ENCODE peak calls at places on chromosomes 4 and X, in five cellular contexts. Q, C, P, Z and T are unnamed samples.
A peak's percentile ranks its signal among the peaks of the same experiment; 100 is the strongest.

GRCh38 chr4:25406081-25406692 is 29.1 kb downstream of the ANAPC4 start:
- DNase-seq in Q (no peak), C (no peak), P (no peak), Z (peak; percentile 46), T (no peak)

GRCh38 chrX:51892921-51893745 is at the start of gene MAGED1:
- DNase-seq in Q (peak; percentile 71), C (no peak), P (peak; percentile 94), Z (peak; percentile 96), T (peak; percentile 86)

GRCh38 chr4:69493515-69493914 is 2.2 kb downstream of the UGT2B4 start:
- DNase-seq in Q (no peak), C (no peak), P (no peak), Z (no peak), T (no peak)

GRCh38 chr4:185192059-185192458 is 11.7 kb downstream of the CFAP97 start:
- DNase-seq in Q (no peak), C (no peak), P (peak; percentile 41), Z (no peak), T (no peak)

GRCh38 chr4:22720091-22720490 is 27.4 kb downstream of the GBA3 start:
- DNase-seq in Q (no peak), C (no peak), P (no peak), Z (peak; percentile 16), T (no peak)

GRCh38 chr4:163764569-163764968 is 270.1 kb downstream of the TMA16 start:
- DNase-seq in Q (no peak), C (no peak), P (no peak), Z (no peak), T (no peak)

GRCh38 chrX:10243056-10243455 is 86.3 kb downstream of the CLCN4 start:
- DNase-seq in Q (no peak), C (no peak), P (no peak), Z (no peak), T (no peak)

GRCh38 chr4:104465201-104465600 is 29.5 kb downstream of the CXXC4 start:
- DNase-seq in Q (no peak), C (no peak), P (no peak), Z (no peak), T (no peak)

GRCh38 chr4:85000343-85000742 is 33.9 kb upstream of the WDFY3 start:
- DNase-seq in Q (no peak), C (no peak), P (no peak), Z (no peak), T (peak; percentile 38)

GRCh38 chr4:84994280-84994679 is 27.8 kb upstream of the WDFY3 start:
- DNase-seq in Q (no peak), C (no peak), P (no peak), Z (peak; percentile 1), T (no peak)

GRCh38 chr4:84995386-84995785 is 28.9 kb upstream of the WDFY3 start:
- DNase-seq in Q (no peak), C (no peak), P (no peak), Z (peak; percentile 32), T (no peak)
- H3K4me3 ChIP-seq in Q (no peak overlapping the region), C (no peak overlapping the region), P (no peak overlapping the region), Z (no peak overlapping the region), T (no peak overlapping the region)

DNA sequence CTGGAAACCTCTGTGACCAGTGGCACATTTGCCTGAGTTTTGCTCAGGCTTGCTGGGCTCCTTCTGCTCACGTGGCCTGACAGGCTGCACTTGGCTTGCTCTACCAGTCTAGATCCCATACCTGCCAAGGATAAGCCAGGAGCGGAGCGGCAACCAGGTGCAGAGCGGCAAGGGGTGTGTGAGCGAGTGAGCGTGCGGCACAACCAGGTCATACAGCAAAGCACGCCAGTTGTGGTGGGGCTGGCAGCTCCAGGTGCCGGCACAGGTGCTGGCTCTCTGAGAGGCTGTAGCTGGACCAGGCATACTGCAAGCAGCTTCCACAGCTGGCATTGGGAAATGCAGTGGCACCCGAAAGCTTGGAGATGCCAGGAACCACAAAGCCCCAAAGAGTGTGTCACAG is 1495.1 kb downstream of the PCDH7 start:
- DNase-seq in Q (no peak), C (no peak), P (no peak), Z (no peak), T (no peak)
- TF ChIP-seq CTCF in Q (no peak), C (no peak), P (no peak), Z (no peak), T (no peak)

GRCh38 chrX:38561126-38561868 is at the start of gene TSPAN7:
- DNase-seq in Q (peak; percentile 46), C (peak; percentile 28), P (peak; percentile 84), Z (peak; percentile 64), T (peak; percentile 19)

GRCh38 chrX:38563006-38563405 is 1.7 kb downstream of the TSPAN7 start:
- DNase-seq in Q (no peak), C (no peak), P (no peak), Z (no peak), T (peak; percentile 13)

GRCh38 chrX:38558681-38559080 is 2.7 kb upstream of the TSPAN7 start:
- DNase-seq in Q (no peak), C (no peak), P (no peak), Z (no peak), T (no peak)

GRCh38 chrX:38561951-38562719 is 793 bp downstream of the TSPAN7 start:
- DNase-seq in Q (no peak), C (no peak), P (no peak), Z (no peak), T (no peak)

DNA sequence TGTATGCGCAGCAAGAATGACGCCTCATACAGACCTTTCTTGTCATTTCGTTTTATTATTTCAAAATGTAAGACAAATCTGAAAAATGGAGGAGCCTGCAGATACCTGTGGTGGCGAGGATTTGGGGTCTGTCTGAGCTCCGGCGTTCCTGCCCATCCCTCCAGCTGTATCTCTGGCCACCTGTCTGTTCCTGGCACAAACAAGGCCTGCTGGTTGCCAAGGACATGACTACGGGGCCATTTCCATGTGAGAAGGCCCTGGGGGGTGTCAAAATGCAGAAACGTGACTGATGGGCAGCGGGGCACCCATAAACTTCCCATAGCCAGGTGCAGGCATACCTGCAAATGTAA is 591 bp upstream of the TSPAN7 start:
- DNase-seq in Q (no peak), C (no peak), P (peak; percentile 0), Z (no peak), T (no peak)
- H3K4me3 ChIP-seq in Q (peak overlapping the region; percentile 23), C (peak overlapping the region; percentile 17), P (peak overlapping the region; percentile 55), Z (peak overlapping the region; percentile 40), T (peak overlapping the region; percentile 53)

GRCh38 chrX:7334253-7334935 is 186.4 kb upstream of the PUDP start:
- DNase-seq in Q (no peak), C (no peak), P (no peak), Z (peak; percentile 77), T (no peak)
- TF ChIP-seq CTCF in Q (no peak), C (no peak), P (no peak), Z (no peak), T (no peak)

GRCh38 chrX:103918584-103919335 is 43.7 kb upstream of the TMSB15B start:
- DNase-seq in Q (peak; percentile 12), C (no peak), P (peak; percentile 80), Z (peak; percentile 74), T (no peak)

GRCh38 chrX:103918050-103918449 is 44.4 kb upstream of the TMSB15B start:
- DNase-seq in Q (peak; percentile 5), C (peak; percentile 50), P (peak; percentile 76), Z (peak; percentile 63), T (no peak)

GRCh38 chrX:103913356-103914020 is 48.9 kb upstream of the TMSB15B start:
- DNase-seq in Q (no peak), C (no peak), P (no peak), Z (peak; percentile 1), T (no peak)

GRCh38 chrX:103919336-103919682 is 43.1 kb upstream of the TMSB15B start:
- DNase-seq in Q (peak; percentile 7), C (no peak), P (peak; percentile 64), Z (peak; percentile 56), T (no peak)
- H3K4me3 ChIP-seq in Q (peak overlapping the region; percentile 63), C (peak overlapping the region; percentile 47), P (peak overlapping the region; percentile 55), Z (peak overlapping the region; percentile 58), T (no peak overlapping the region)

DNA sequence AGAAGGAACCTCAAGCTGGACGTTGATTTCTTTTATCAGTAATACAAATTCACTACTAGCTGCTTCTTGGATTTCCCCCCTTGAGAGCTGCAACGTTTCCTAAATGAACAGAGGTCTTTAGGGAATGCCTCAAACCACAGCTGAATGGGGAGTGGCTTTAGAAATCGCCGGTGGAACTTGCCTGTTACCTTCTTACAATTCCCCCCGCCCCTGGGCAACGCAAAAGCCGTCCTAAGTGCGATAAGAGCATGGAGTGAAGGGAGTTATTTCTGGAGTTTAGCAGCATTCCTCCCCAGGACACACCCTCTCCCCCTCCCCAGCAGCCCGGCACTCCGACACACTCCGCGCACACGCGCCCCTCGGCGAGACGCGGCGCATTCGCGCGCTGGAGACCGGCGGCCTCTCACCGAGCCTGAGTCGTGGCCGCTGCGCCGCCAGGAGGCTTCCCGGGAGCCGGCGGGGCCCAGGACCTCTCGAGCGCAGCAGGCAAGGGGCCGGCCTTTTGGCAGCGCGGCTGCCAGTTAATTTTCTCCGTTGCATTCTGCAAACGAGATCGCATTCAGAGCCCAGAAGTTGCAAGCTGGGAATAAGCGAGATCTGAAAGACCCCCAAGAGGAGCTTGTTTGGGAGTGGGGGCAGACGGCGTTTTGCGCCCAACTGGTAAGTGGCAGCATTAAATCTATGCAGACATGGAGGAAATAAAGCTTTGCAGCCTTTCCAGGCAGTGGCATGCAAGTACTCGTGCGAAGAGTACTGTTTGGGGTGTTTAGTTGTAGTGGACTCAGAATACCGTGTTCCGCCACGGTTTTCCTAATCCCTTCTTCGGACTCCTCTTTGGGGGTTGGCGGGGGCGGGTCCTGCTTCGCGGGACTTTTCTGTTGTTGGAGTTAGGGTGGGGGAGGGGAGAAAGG is 134.6 kb downstream of the PALLD start:
- DNase-seq in Q (no peak), C (no peak), P (no peak), Z (peak; percentile 90), T (no peak)
- TF ChIP-seq CTCF in Q (peak; percentile 62), C (peak; percentile 33), P (no peak), Z (peak; percentile 38), T (peak; percentile 17)

DNA sequence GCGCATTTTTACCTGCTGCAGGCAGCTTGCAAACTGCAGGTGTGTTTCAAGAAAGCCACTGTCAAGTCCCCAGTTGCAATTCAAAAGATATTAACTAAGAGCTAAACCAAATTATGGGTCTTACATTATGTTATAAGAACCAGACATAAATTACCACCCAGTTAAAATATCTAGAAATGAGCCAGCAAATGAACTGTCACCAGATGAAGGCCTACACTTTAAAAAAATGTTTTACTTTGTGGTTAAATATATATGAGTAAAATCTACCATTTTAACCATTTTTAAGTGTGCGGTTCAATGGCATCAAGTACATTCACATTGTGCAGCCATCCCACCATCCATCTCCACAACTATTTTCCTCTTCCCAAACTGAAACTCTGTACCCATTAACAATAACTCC is 32.0 kb upstream of the TMEM131L start:
- DNase-seq in Q (no peak), C (no peak), P (peak; percentile 18), Z (no peak), T (no peak)
- H3K4me3 ChIP-seq in Q (no peak overlapping the region), C (no peak overlapping the region), P (peak overlapping the region; percentile 44), Z (no peak overlapping the region), T (no peak overlapping the region)

DNA sequence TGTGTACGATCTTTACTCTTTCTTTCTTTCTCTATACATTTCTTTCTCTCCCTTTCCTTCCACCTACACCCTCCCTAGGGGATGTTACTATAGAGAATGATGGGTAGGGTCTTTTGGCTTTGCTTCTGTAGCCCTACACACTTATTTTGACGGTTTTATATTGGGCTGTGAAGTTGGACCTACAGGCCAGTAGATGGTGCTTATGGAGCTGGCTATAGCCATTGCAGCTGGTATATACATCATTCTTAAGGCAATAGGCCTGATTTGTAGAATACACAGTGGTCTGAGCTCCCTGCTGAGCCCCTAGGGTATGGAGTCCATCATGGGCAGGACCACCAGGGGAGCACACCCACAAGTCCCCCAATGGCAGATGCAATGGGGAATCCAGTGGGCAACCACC is 1869.7 kb downstream of the STIM2 start:
- DNase-seq in Q (no peak), C (no peak), P (no peak), Z (no peak), T (no peak)
- TF ChIP-seq CTCF in Q (no peak), C (no peak), P (no peak), Z (no peak), T (no peak)

GRCh38 chr4:8210631-8211030 is 11.5 kb downstream of the SH3TC1 start:
- DNase-seq in Q (no peak), C (no peak), P (no peak), Z (no peak), T (no peak)
- H3K4me3 ChIP-seq in Q (no peak overlapping the region), C (no peak overlapping the region), P (no peak overlapping the region), Z (no peak overlapping the region), T (no peak overlapping the region)